ENCODE peak calls at places on chromosomes 4 and X, in four cellular contexts. A is pancreas, Q is OCI-LY7, L is ovary. R is an unnamed sample.

GRCh38 chrX:104135677-104136076 is 21.1 kb downstream of the SLC25A53 start:
- DNase-seq in A (no peak), L (no peak), Q (no peak), R (no peak)

GRCh38 chrX:130120321-130120731 is 10.0 kb upstream of the ELF4 start:
- DNase-seq in A (no peak), L (peak; percentile 39), Q (peak; percentile 16), R (no peak)

GRCh38 chr4:94488667-94489066 is 36.9 kb downstream of the PDLIM5 start:
- DNase-seq in A (no peak), L (no peak), Q (no peak), R (no peak)

GRCh38 chr4:153335665-153336064 is 8.8 kb upstream of the MND1 start:
- DNase-seq in A (no peak), Q (no peak), L (no peak), R (no peak)

GRCh38 chr4:35793045-35793722 is 451.1 kb downstream of the ARAP2 start:
- DNase-seq in A (no peak), L (no peak), Q (no peak), R (no peak)

GRCh38 chr4:119656986-119657635 is 28.5 kb upstream of the PDE5A start:
- DNase-seq in A (no peak), L (no peak), Q (no peak), R (no peak)

GRCh38 chr4:125104616-125105015 is 210.1 kb upstream of the FAT4 start:
- DNase-seq in A (no peak), Q (no peak), L (no peak), R (no peak)

GRCh38 chr4:77358315-77358928 is 201.4 kb downstream of the CCNG2 start:
- DNase-seq in L (no peak), A (no peak), Q (peak; percentile 42), R (no peak)

GRCh38 chr4:3491681-3492405 is 28.7 kb downstream of the DOK7 start:
- DNase-seq in L (no peak), A (peak; percentile 74), Q (no peak), R (no peak)

GRCh38 chr4:42816189-42816588 is 76.3 kb upstream of the GRXCR1 start:
- DNase-seq in L (no peak), A (no peak), Q (no peak), R (no peak)

GRCh38 chr4:39970559-39971270 is 7.0 kb downstream of the PDS5A start:
- DNase-seq in L (no peak), A (no peak), Q (peak; percentile 35), R (no peak)

GRCh38 chr4:11693693-11694092 is 265.0 kb upstream of the HS3ST1 start:
- DNase-seq in Q (no peak), A (no peak), L (no peak), R (no peak)

GRCh38 chr4:185259719-185260118 is 50.3 kb downstream of the SNX25 start:
- DNase-seq in L (no peak), Q (no peak), A (no peak), R (no peak)
- H3K4me1 ChIP-seq in L (peaks cover 2% of the 10 kb centered on the region), Q (peaks cover 97% of the 10 kb centered on the region), A (no peaks in the 10 kb centered on the region), R (peaks cover 13% of the 10 kb centered on the region)

DNA sequence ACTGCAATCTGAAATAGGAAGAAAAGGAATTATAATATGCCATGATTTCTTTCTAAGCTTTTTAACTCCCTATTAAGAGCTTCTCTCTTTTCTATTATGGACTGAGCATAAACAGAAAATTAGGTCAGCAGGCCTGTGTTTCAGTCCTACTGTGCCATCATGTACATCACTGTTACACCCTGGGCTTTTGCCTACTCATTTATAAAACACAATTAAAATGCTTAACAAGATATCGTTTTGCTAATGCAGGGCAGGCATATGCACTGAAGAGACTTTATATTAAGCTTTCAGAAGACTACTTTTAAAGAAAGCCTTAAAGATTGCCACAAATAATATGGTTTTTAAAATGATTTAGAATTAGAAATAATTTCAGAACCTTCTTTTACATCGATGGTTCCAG is 828 bp upstream of the BBS12 start:
- DNase-seq in A (no peak), L (no peak), Q (no peak), R (no peak)
- H3K4me3 ChIP-seq in A (no peak overlapping the region), L (no peak overlapping the region), Q (peak overlapping the region; percentile 51), R (peak overlapping the region; percentile 89)

GRCh38 chr4:54877006-54877405 is 219.2 kb downstream of the KIT start:
- DNase-seq in A (no peak), Q (no peak), L (no peak), R (no peak)
- H3K27ac ChIP-seq in A (no peak overlapping the region), Q (no peak overlapping the region), L (no peak overlapping the region), R (no peak overlapping the region)

GRCh38 chr4:151953286-151953685 is 192.5 kb upstream of the GATB start:
- DNase-seq in A (no peak), Q (no peak), L (no peak), R (no peak)
- H3K4me1 ChIP-seq in A (no peaks in the 10 kb centered on the region), Q (no peaks in the 10 kb centered on the region), L (no peaks in the 10 kb centered on the region), R (peaks cover 10% of the 10 kb centered on the region)

GRCh38 chr4:112379306-112379705 is 82.1 kb downstream of the ALPK1 start:
- DNase-seq in L (no peak), A (peak; percentile 35), Q (no peak), R (no peak)
- H3K4me3 ChIP-seq in L (no peak overlapping the region), A (no peak overlapping the region), Q (no peak overlapping the region), R (peak overlapping the region; percentile 47)

GRCh38 chr4:158020175-158020574 is 152.7 kb downstream of the GASK1B start:
- DNase-seq in Q (no peak), A (no peak), L (peak; percentile 69), R (no peak)
- H3K27ac ChIP-seq in Q (no peak overlapping the region), A (no peak overlapping the region), L (peak overlapping the region; percentile 2), R (no peak overlapping the region)

GRCh38 chr4:8076023-8076422 is 82.6 kb downstream of the ABLIM2 start:
- DNase-seq in A (no peak), Q (no peak), L (no peak), R (peak; percentile 53)
- H3K4me1 ChIP-seq in A (no peaks in the 10 kb centered on the region), Q (no peaks in the 10 kb centered on the region), L (peaks cover 3% of the 10 kb centered on the region), R (peaks cover 15% of the 10 kb centered on the region)

DNA sequence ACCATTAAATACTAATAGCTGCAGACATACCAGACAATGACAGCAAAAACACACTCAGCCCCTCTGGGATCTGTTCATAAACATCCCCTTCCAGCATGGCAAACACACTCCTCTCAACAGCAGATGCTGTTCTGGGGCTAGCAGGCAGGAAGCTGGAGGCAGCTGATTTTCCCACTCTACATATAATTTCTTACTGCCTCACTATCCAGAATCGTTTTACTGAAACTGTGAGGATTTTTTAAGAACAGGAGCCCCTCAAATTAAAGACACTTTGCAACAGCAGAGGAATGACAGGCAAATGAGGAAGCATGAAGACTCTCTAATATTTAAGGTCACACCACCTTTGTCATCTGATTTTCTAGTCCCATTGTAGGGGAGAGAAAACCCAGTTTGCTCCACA is 2.2 kb downstream of the MAPK10 start:
- DNase-seq in Q (no peak), A (no peak), L (no peak), R (no peak)
- H3K4me3 ChIP-seq in Q (no peak overlapping the region), A (no peak overlapping the region), L (no peak overlapping the region), R (no peak overlapping the region)

R was measured in psoas muscle.